ENCODE peak calls at places on chromosomes 6 and 20, in eight cellular contexts. U is ACHN; D is Jurkat, Clone E6-1; N is D341Med; W is naive thymus-derived CD8-positive, alpha-beta T cell; P is HFF-Myc; Z is NCI-H2107; C is NCI-H2081. E is an unnamed sample.
A peak's percentile ranks its signal among the peaks of the same experiment; 100 is the strongest.

GRCh38 chr6:71410164-71410566 is 121.6 kb downstream of the OGFRL1 start:
- DNase-seq in U (peak; percentile 74), D (peak; percentile 29), P (no peak), C (no peak), Z (no peak), W (no peak), N (no peak), E (no peak)

GRCh38 chr6:8082954-8083858 is 19.0 kb upstream of the BLOC1S5 start:
- DNase-seq in C (peak; percentile 49), W (no peak), U (peak; percentile 59), D (no peak), P (no peak), N (no peak), Z (no peak), E (no peak)

GRCh38 chr6:41531591-41532582 is 14.3 kb upstream of the FOXP4 start:
- DNase-seq in U (no peak), N (no peak), D (peak; percentile 26), P (peak; percentile 83), Z (no peak), W (peak; percentile 20), C (peak; percentile 79), E (no peak)

GRCh38 chr6:6407061-6407723 is 86.7 kb upstream of the F13A1 start:
- DNase-seq in D (peak; percentile 99), U (no peak), Z (no peak), N (no peak), C (no peak), P (no peak), W (no peak), E (no peak)

GRCh38 chr20:58719258-58719657 is 26.7 kb downstream of the NPEPL1 start:
- DNase-seq in C (no peak), Z (no peak), W (no peak), N (peak; percentile 21), D (no peak), P (no peak), U (no peak), E (no peak)

GRCh38 chr6:133965817-133966360 is 12.9 kb downstream of the TBPL1 start:
- DNase-seq in N (no peak), Z (no peak), W (no peak), P (no peak), D (no peak), C (no peak), U (no peak), E (no peak)

GRCh38 chr6:125312478-125312877 is 10.7 kb upstream of the HDDC2 start:
- DNase-seq in N (no peak), W (no peak), P (no peak), C (no peak), U (no peak), D (no peak), Z (no peak), E (no peak)

GRCh38 chr6:138545621-138545980 is 46.3 kb upstream of the NHSL1 start:
- DNase-seq in W (no peak), C (peak; percentile 4), Z (no peak), N (peak; percentile 31), U (no peak), D (no peak), P (no peak), E (no peak)

GRCh38 chr6:33809619-33810018 is 5.8 kb upstream of the MLN start:
- DNase-seq in N (no peak), D (no peak), U (no peak), Z (no peak), W (no peak), C (no peak), P (no peak), E (no peak)

GRCh38 chr20:53423587-53424146 is 170.0 kb downstream of the ZNF217 start:
- DNase-seq in D (no peak), N (no peak), W (no peak), Z (no peak), C (no peak), P (no peak), U (no peak), E (no peak)

GRCh38 chr20:32906200-32906599 is 47.5 kb downstream of the EFCAB8 start:
- DNase-seq in Z (no peak), C (no peak), U (no peak), D (peak; percentile 14), N (no peak), P (no peak), W (no peak), E (no peak)

GRCh38 chr6:20211941-20212391 is 303 bp downstream of the MBOAT1 start:
- DNase-seq in U (no peak), P (no peak), C (peak; percentile 62), Z (no peak), N (no peak), W (no peak), D (no peak), E (no peak)

GRCh38 chr6:127164009-127164408 is 45.5 kb downstream of the RSPO3 start:
- DNase-seq in Z (no peak), P (no peak), W (no peak), D (no peak), C (no peak), N (no peak), U (no peak), E (no peak)

GRCh38 chr6:45619994-45620471 is 242.3 kb upstream of the SUPT3H start:
- DNase-seq in N (no peak), D (peak; percentile 26), U (no peak), P (no peak), W (no peak), C (no peak), Z (no peak), E (no peak)

GRCh38 chr20:59094576-59094975 is 52.0 kb upstream of the PRELID3B start:
- DNase-seq in U (no peak), D (no peak), P (no peak), N (no peak), W (no peak), C (no peak), Z (no peak), E (no peak)

GRCh38 chr20:33893314-33893713 is 82.2 kb downstream of the CHMP4B start:
- DNase-seq in Z (no peak), N (no peak), C (no peak), U (no peak), W (no peak), D (no peak), P (no peak), E (no peak)

GRCh38 chr6:159097256-159097655 is 52.5 kb upstream of the TAGAP start:
- DNase-seq in Z (no peak), N (no peak), D (no peak), U (no peak), W (no peak), P (no peak), C (no peak), E (no peak)

GRCh38 chr6:163985710-163986109 is 571.2 kb downstream of the QKI start:
- DNase-seq in W (no peak), P (no peak), C (peak; percentile 14), Z (no peak), U (no peak), N (no peak), D (no peak), E (no peak)

GRCh38 chr6:113428702-113429101 is 428.4 kb upstream of the MARCKS start:
- DNase-seq in U (no peak), C (no peak), Z (no peak), N (no peak), W (no peak), D (no peak), P (no peak), E (no peak)

GRCh38 chr20:39195495-39196129 is 233.5 kb downstream of the DHX35 start:
- DNase-seq in P (no peak), D (peak; percentile 17), Z (no peak), N (no peak), W (no peak), C (no peak), U (no peak), E (no peak)

GRCh38 chr6:1178590-1178989 is 133.3 kb upstream of the FOXQ1 start:
- DNase-seq in P (no peak), C (no peak), U (no peak), N (no peak), W (no peak), D (no peak), Z (no peak), E (no peak)

GRCh38 chr6:51513891-51514290 is 573.5 kb downstream of the PKHD1 start:
- DNase-seq in Z (no peak), W (no peak), D (no peak), C (no peak), P (no peak), U (no peak), N (no peak), E (no peak)

GRCh38 chr20:46195264-46196038 is 77.3 kb downstream of the CD40 start:
- DNase-seq in D (no peak), N (no peak), U (no peak), W (no peak), P (no peak), C (no peak), Z (no peak), E (no peak)

GRCh38 chr6:157050537-157051280 is 272.6 kb downstream of the TMEM242 start:
- DNase-seq in Z (no peak), P (no peak), W (no peak), D (no peak), N (peak; percentile 67), C (peak; percentile 85), U (no peak), E (no peak)

GRCh38 chr20:57389695-57390603 is 1.2 kb upstream of the RBM38 start:
- DNase-seq in U (no peak), Z (no peak), D (no peak), C (no peak), W (peak; percentile 36), N (no peak), P (no peak), E (no peak)

GRCh38 chr20:50317644-50318043 is 127.0 kb downstream of the CEBPB start:
- DNase-seq in W (no peak), U (no peak), N (no peak), P (no peak), Z (no peak), D (no peak), C (no peak), E (no peak)

GRCh38 chr20:12262747-12263146 is 345.1 kb downstream of the BTBD3 start:
- DNase-seq in N (no peak), D (no peak), W (no peak), Z (no peak), C (no peak), P (no peak), U (no peak), E (no peak)

GRCh38 chr6:143594647-143595046 is 83.1 kb upstream of the PHACTR2 start:
- DNase-seq in W (no peak), U (no peak), C (no peak), D (no peak), P (no peak), Z (no peak), N (no peak), E (no peak)

GRCh38 chr6:113011803-113012202 is 664.7 kb downstream of the RFPL4B start:
- DNase-seq in N (no peak), P (no peak), D (no peak), W (no peak), C (no peak), Z (no peak), U (no peak), E (no peak)

GRCh38 chr6:72748759-72749158 is 126.9 kb downstream of the KCNQ5 start:
- DNase-seq in N (no peak), D (no peak), Z (no peak), P (peak; percentile 74), U (peak; percentile 82), W (no peak), C (no peak), E (no peak)